ENCODE peak calls at places on chromosomes 6 and 20, in seven cellular contexts. W is body of pancreas, E is ovary, X is AG04450, J is kidney epithelial cell, F is mesothelial cell of epicardium, K is astrocyte. Z is an unnamed sample.

GRCh38 chr6:34834789-34835518 is 43.1 kb downstream of the BLTP3A start:
- DNase-seq in W (no peak), E (no peak), X (no peak), J (no peak), F (no peak), K (peak; percentile 11), Z (no peak)

GRCh38 chr20:23048283-23049200 is 930 bp downstream of the THBD start:
- DNase-seq in W (peak; percentile 43), E (no peak), X (no peak), J (no peak), F (peak; percentile 52), K (peak; percentile 8), Z (no peak)

GRCh38 chr6:29531668-29532067 is 27.9 kb downstream of the UBD start:
- DNase-seq in W (no peak), E (no peak), X (no peak), J (no peak), F (no peak), K (no peak), Z (no peak)

GRCh38 chr6:33772114-33772830 is 16.7 kb downstream of the LEMD2 start:
- DNase-seq in W (no peak), E (no peak), X (no peak), J (no peak), F (no peak), K (no peak), Z (no peak)

GRCh38 chr20:23289249-23289648 is 61.3 kb upstream of the NXT1 start:
- DNase-seq in W (no peak), E (no peak), X (no peak), J (no peak), F (no peak), K (no peak), Z (no peak)

GRCh38 chr6:20826378-20826777 is 292.1 kb downstream of the CDKAL1 start:
- DNase-seq in W (no peak), E (no peak), X (no peak), J (no peak), F (no peak), K (peak; percentile 77), Z (no peak)

GRCh38 chr6:36076178-36077088 is 48.8 kb downstream of the MAPK14 start:
- DNase-seq in W (no peak), E (no peak), X (no peak), J (no peak), F (no peak), K (no peak), Z (no peak)

GRCh38 chr6:29631209-29631810 is 1.7 kb downstream of the GABBR1 start:
- DNase-seq in W (no peak), E (peak; percentile 15), X (no peak), J (no peak), F (no peak), K (peak; percentile 12), Z (no peak)

GRCh38 chr6:34459899-34460593 is 5.8 kb upstream of the PACSIN1 start:
- DNase-seq in W (peak; percentile 62), E (no peak), X (no peak), J (no peak), F (no peak), K (peak; percentile 20), Z (peak; percentile 6)

GRCh38 chr6:160456214-160456546 is 108.0 kb downstream of the SLC22A3 start:
- DNase-seq in W (no peak), E (no peak), X (no peak), J (no peak), F (no peak), K (no peak), Z (no peak)
- TF ChIP-seq CTCF in W (no peak), E (no peak), X (no peak), J (no peak), F (peak; percentile 19), K (no peak), Z (no peak)

GRCh38 chr20:63449025-63449424 is 23.4 kb downstream of the KCNQ2 start:
- DNase-seq in W (no peak), E (no peak), X (no peak), J (no peak), F (no peak), K (no peak), Z (no peak)

GRCh38 chr20:63452341-63453028 is 20.0 kb downstream of the KCNQ2 start:
- DNase-seq in W (no peak), E (no peak), X (no peak), J (no peak), F (no peak), K (no peak), Z (no peak)

GRCh38 chr20:63453029-63453523 is 19.4 kb downstream of the KCNQ2 start:
- DNase-seq in W (no peak), E (no peak), X (no peak), J (no peak), F (no peak), K (no peak), Z (no peak)

GRCh38 chr20:63449796-63450730 is 22.4 kb downstream of the KCNQ2 start:
- DNase-seq in W (no peak), E (no peak), X (no peak), J (no peak), F (no peak), K (no peak), Z (no peak)

DNA sequence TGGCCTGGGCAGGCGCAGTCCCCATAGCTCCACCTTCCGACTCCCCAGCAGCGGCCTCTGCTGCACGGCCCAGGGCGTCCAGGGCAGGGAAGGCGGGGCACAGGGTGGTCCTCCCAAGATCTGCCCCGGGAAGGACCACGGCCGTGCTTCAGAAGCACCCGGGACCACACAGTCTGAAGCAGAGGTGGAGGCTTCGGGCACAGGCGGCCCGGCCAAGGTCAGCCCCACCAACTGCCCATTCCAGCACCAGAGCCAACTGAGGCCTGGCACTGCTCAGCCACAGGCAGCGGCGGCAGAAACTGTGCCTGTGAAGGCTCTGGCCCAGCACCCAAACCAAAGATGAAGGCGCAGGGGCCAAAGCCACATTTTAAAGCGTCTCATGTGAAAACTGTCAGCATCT is 20.6 kb downstream of the KCNQ2 start:
- DNase-seq in W (no peak), E (no peak), X (no peak), J (no peak), F (no peak), K (no peak), Z (no peak)
- TF ChIP-seq CTCF in W (no peak), E (no peak), X (no peak), J (no peak), F (no peak), K (no peak), Z (no peak)

GRCh38 chr6:91167846-91168245 is 581.0 kb upstream of the MAP3K7 start:
- DNase-seq in W (no peak), E (no peak), X (no peak), J (no peak), F (no peak), K (no peak), Z (no peak)
- TF ChIP-seq CTCF in W (no peak), E (no peak), X (peak; percentile 24), J (peak; percentile 46), F (no peak), K (peak; percentile 38), Z (peak; percentile 66)

DNA sequence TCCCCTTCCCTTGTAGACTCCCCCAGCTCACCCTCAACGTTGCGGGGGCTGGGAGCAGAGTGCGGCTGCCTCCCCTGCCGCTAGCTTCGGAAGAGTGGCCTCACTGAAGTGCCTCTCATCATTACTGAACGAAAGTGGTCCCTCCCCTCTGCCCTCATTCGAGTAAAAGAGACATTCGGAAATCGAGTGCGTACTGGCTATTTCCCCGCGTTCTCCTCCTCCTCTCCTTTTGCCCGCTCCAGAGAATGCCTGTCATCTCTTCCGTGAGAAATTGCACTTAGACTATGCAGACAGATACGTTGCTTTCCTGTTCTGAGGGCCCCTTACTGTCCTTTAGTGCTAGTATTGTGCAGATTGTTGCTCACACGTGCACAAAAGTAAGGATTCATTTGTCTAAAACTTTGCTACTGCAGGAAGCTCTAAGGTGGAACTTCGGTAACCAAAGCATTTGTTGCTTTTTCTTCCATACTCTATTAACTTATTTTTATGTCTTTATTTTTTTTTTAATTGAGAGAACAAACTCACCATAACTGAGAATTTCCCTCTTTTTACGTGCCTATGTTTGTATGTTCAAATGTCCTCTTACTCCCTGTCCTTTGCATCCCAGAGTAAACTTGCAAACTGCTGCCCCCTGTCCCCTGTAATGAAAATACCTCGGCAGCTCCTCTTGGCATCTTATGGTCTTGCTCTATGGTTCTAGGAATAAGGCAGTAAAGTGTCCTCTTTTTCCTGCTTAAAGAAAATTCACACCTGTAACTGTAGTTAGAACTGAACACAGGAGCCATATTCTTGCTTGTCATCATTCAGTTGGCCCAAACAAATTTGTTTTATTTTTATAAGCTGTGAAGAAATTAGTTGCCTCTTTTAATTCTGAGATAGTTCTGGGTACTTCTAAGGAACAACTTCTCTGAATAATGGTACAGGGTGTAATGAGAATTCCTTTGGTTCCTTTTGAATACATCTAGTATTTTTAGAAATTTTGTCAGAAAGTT is 1.1 kb downstream of the MAP3K4 start:
- DNase-seq in W (peak; percentile 56), E (peak; percentile 22), X (no peak), J (no peak), F (no peak), K (peak; percentile 67), Z (no peak)
- TF ChIP-seq CTCF in W (peak; percentile 35), E (peak; percentile 55), X (peak; percentile 84), J (peak; percentile 68), F (no peak), K (peak; percentile 70), Z (peak; percentile 81)

GRCh38 chr6:26520088-26520839 is 17.9 kb upstream of the HMGN4 start:
- DNase-seq in W (no peak), E (peak; percentile 72), X (no peak), J (no peak), F (peak; percentile 66), K (peak; percentile 51), Z (no peak)

GRCh38 chr6:26519359-26519758 is 18.8 kb upstream of the HMGN4 start:
- DNase-seq in W (no peak), E (no peak), X (no peak), J (no peak), F (no peak), K (no peak), Z (no peak)

GRCh38 chr6:26520840-26521484 is 17.2 kb upstream of the HMGN4 start:
- DNase-seq in W (peak; percentile 94), E (peak; percentile 88), X (peak; percentile 66), J (no peak), F (peak; percentile 94), K (peak; percentile 70), Z (no peak)

GRCh38 chr6:26524722-26525360 is 13.3 kb upstream of the HMGN4 start:
- DNase-seq in W (no peak), E (no peak), X (no peak), J (no peak), F (no peak), K (no peak), Z (no peak)

DNA sequence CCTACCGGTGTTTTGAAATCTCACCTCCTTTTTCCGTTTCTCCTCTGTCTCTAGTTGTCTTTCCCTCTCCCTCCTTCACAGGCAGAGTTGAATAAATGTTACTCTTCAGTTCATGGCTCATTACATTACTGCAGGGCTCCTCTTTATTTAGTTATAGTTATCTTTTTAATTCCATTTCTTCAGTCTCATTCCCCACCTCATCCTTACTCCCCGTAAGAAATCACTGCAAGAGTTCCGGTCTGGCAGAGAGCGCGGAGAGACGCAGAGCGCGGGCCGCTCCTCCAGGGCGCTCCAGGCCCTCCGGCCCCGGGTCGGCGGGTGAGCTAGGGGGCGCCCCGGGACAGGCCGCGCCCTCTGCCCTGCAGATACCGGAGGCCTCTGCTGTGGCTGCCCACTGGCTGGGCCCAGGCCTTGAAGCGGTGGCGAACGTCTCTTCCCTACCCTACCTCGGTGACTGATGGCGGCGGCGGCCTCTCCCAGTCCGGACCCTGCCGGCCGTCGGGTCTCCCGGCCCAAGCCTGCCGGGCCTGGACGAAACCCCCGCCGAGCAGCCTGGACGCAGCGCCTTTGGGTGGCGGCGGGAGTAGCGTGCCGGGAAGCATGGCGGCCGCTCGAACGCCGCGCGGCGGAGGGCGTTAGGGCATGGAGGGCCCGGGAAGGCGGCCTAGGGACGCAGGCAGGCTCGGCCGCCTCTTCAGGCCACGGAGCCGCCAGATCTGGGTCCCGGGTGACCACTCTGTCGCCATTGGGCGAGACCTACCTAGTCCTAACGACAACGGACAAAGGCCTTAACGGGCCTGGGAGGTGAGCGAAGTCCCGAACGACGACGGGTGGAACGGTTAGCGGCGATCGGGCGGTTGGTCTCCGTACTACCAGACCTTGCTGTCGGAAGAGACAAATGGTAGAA is 16.4 kb upstream of the HMGN4 start:
- DNase-seq in W (peak; percentile 66), E (peak; percentile 79), X (no peak), J (no peak), F (peak; percentile 71), K (peak; percentile 63), Z (no peak)
- TF ChIP-seq CTCF in W (peak; percentile 16), E (peak; percentile 36), X (peak; percentile 18), J (no peak), F (no peak), K (no peak), Z (peak; percentile 51)

Z was measured in epithelial cell of proximal tubule.